ENCODE peak calls at places on chromosomes 11 and 22, in eight cellular contexts. T is tibial artery; J is T-helper 9 cell; G is HFFc6; W is H9; Z is iPS DF 19.7; C is activated CD4-positive, CD25-positive, alpha-beta regulatory T cell treated with anti-CD3 and anti-CD28 coated beads, Interleukin-2, amount 50 U/mL, for 72 hours; S is fibroblast of lung. H is an unnamed sample.

GRCh38 chr11:2208691-2209369 is 37.2 kb upstream of the TH start:
- DNase-seq in S (no peak), Z (no peak), J (no peak), C (peak), T (peak), W (peak), G (no peak), H (no peak)

GRCh38 chr11:60860943-60861342 is 5.2 kb upstream of the PTGDR2 start:
- DNase-seq in C (no peak), W (no peak), J (no peak), T (no peak), G (no peak), Z (no peak), S (no peak), H (no peak)

GRCh38 chr22:38034278-38034882 is 22.8 kb upstream of the PICK1 start:
- DNase-seq in S (peak), J (no peak), W (peak), C (no peak), T (peak), G (peak), Z (peak), H (peak)

GRCh38 chr11:24496728-24497396 is at the start of gene LUZP2:
- DNase-seq in T (peak), Z (no peak), G (no peak), W (peak), S (peak), C (no peak), J (no peak), H (no peak)

GRCh38 chr11:112735470-112735869 is 225.8 kb upstream of the NCAM1 start:
- DNase-seq in S (no peak), T (no peak), Z (no peak), W (no peak), J (no peak), C (no peak), G (no peak), H (no peak)

GRCh38 chr11:9825315-9825714 is 161.4 kb downstream of the SWAP70 start:
- DNase-seq in J (no peak), W (no peak), C (no peak), Z (no peak), S (peak), G (peak), T (no peak), H (no peak)

GRCh38 chr11:76694664-76695063 is 24.1 kb upstream of the LRRC32 start:
- DNase-seq in J (no peak), C (no peak), W (no peak), Z (no peak), G (peak), S (peak), T (no peak), H (peak)

GRCh38 chr11:17393472-17393871 is 5.0 kb upstream of the KCNJ11 start:
- DNase-seq in C (no peak), S (no peak), G (no peak), J (no peak), T (no peak), W (no peak), Z (no peak), H (no peak)

GRCh38 chr11:9626778-9627394 is 37.0 kb upstream of the SWAP70 start:
- DNase-seq in G (no peak), J (no peak), Z (peak), T (no peak), W (peak), C (no peak), S (no peak), H (no peak)

GRCh38 chr11:114110948-114111347 is 51.4 kb downstream of the ZBTB16 start:
- DNase-seq in Z (no peak), C (no peak), G (no peak), W (no peak), T (no peak), S (no peak), J (no peak), H (no peak)

GRCh38 chr11:1260023-1260501 is 37.2 kb downstream of the MUC5B start:
- DNase-seq in J (no peak), T (no peak), W (peak), Z (no peak), C (peak), S (no peak), G (no peak), H (no peak)

GRCh38 chr11:116225784-116226410 is 546.9 kb downstream of the BUD13 start:
- DNase-seq in C (no peak), J (no peak), T (no peak), S (peak), W (no peak), Z (no peak), G (no peak), H (no peak)

GRCh38 chr11:90449643-90450042 is 226.8 kb upstream of the CHORDC1 start:
- DNase-seq in T (no peak), G (no peak), S (no peak), J (no peak), C (no peak), W (no peak), Z (no peak), H (no peak)

GRCh38 chr11:120136356-120136755 is 1.6 kb downstream of the TRIM29 start:
- DNase-seq in T (no peak), S (no peak), J (no peak), G (no peak), Z (no peak), W (no peak), C (no peak), H (no peak)

GRCh38 chr11:117654856-117655255 is 142.2 kb downstream of the DSCAML1 start:
- DNase-seq in C (no peak), G (no peak), J (no peak), T (no peak), Z (no peak), S (no peak), W (no peak), H (no peak)

GRCh38 chr22:41217553-41218157 is 12.5 kb downstream of the L3MBTL2 start:
- DNase-seq in S (peak), T (no peak), G (peak), Z (no peak), J (no peak), C (peak), W (peak), H (no peak)

GRCh38 chr11:95095858-95096587 is 6.4 kb downstream of the ENDOD1 start:
- DNase-seq in G (peak), C (no peak), W (no peak), S (peak), T (no peak), J (no peak), Z (no peak), H (peak)

GRCh38 chr11:88552377-88553029 is 215.0 kb upstream of the CTSC start:
- DNase-seq in C (peak), W (peak), T (no peak), Z (peak), J (peak), S (peak), G (peak), H (no peak)

GRCh38 chr11:3860360-3860759 is 4.9 kb downstream of the STIM1 start:
- DNase-seq in S (no peak), J (no peak), G (no peak), C (no peak), T (no peak), Z (no peak), W (no peak), H (no peak)

GRCh38 chr11:1565173-1565903 is 6.7 kb downstream of the DUSP8 start:
- DNase-seq in G (no peak), C (no peak), J (no peak), S (no peak), Z (no peak), W (peak), T (no peak), H (no peak)

GRCh38 chr11:58316142-58316541 is 42.7 kb downstream of the OR5B17 start:
- DNase-seq in S (peak), C (no peak), W (no peak), J (no peak), Z (no peak), G (peak), T (no peak), H (no peak)

GRCh38 chr11:17865765-17866428 is 131.3 kb downstream of the KCNC1 start:
- DNase-seq in T (no peak), C (no peak), J (no peak), Z (no peak), W (no peak), G (no peak), S (no peak), H (no peak)

GRCh38 chr11:44372989-44373388 is 63.0 kb upstream of the ALX4 start:
- DNase-seq in J (no peak), Z (peak), C (no peak), W (no peak), T (no peak), G (no peak), S (no peak), H (no peak)

GRCh38 chr22:39128508-39128907 is 24.0 kb downstream of the CBX7 start:
- DNase-seq in Z (no peak), G (no peak), T (no peak), S (no peak), C (no peak), W (no peak), J (no peak), H (no peak)

GRCh38 chr11:73439002-73439843 is 63.0 kb downstream of the RELT start:
- DNase-seq in W (no peak), Z (no peak), T (no peak), G (peak), S (no peak), J (no peak), C (no peak), H (no peak)

GRCh38 chr11:130775306-130776043 is 140.8 kb downstream of the SNX19 start:
- DNase-seq in G (peak), S (peak), W (no peak), C (no peak), Z (no peak), T (no peak), J (no peak), H (no peak)

GRCh38 chr11:105432241-105432995 is 177.5 kb upstream of the GRIA4 start:
- DNase-seq in S (no peak), G (no peak), C (no peak), Z (no peak), W (no peak), T (no peak), J (no peak), H (no peak)

GRCh38 chr11:31795706-31796522 is 15.2 kb downstream of the PAX6 start:
- DNase-seq in S (no peak), T (no peak), Z (no peak), C (no peak), J (no peak), W (no peak), G (no peak), H (no peak)

GRCh38 chr22:20131593-20131855 is at the start of gene ZDHHC8:
- DNase-seq in S (peak), C (no peak), W (no peak), J (peak), Z (no peak), T (no peak), G (no peak), H (no peak)

GRCh38 chr11:78714539-78714938 is 139.9 kb upstream of the NARS2 start:
- DNase-seq in G (no peak), W (peak), Z (no peak), C (no peak), J (no peak), S (no peak), T (no peak), H (no peak)

GRCh38 chr11:112564228-112564955 is 303.7 kb upstream of the PLET1 start:
- DNase-seq in G (peak), W (no peak), C (no peak), J (no peak), Z (no peak), S (peak), T (peak), H (peak)

GRCh38 chr11:123457187-123457770 is 27.2 kb downstream of the GRAMD1B start:
- DNase-seq in J (no peak), G (no peak), W (no peak), C (no peak), S (peak), T (no peak), Z (no peak), H (no peak)

GRCh38 chr11:76802151-76802550 is 19.0 kb downstream of the TSKU start:
- DNase-seq in S (no peak), J (no peak), W (no peak), Z (no peak), C (no peak), T (no peak), G (no peak), H (no peak)

GRCh38 chr11:134052395-134052987 is 16.4 kb upstream of the JAM3 start:
- DNase-seq in J (no peak), W (no peak), Z (no peak), G (no peak), S (no peak), C (no peak), T (no peak), H (no peak)

GRCh38 chr22:21807545-21807944 is 59.9 kb downstream of the MAPK1 start:
- DNase-seq in J (no peak), Z (no peak), C (no peak), S (no peak), G (no peak), T (no peak), W (no peak), H (no peak)

GRCh38 chr11:74023291-74023690 is 14.4 kb upstream of the UCP3 start:
- DNase-seq in C (no peak), W (no peak), G (no peak), J (no peak), S (no peak), T (no peak), Z (no peak), H (no peak)

GRCh38 chr11:119607726-119608125 is 121.3 kb downstream of the NECTIN1 start:
- DNase-seq in W (no peak), G (no peak), Z (no peak), T (no peak), S (no peak), J (no peak), C (no peak), H (no peak)

GRCh38 chr11:59800390-59801037 is 10.1 kb downstream of the MRPL16 start:
- DNase-seq in Z (no peak), C (no peak), G (no peak), T (no peak), J (no peak), W (no peak), S (no peak), H (no peak)